ENCODE peak calls at places on chromosome 13, in seven cellular contexts. One of them, this sample, is unnamed.

GRCh38 chr13:75226092-75226491 is 255.9 kb downstream of the TBC1D4 start:
- DNase-seq in psoas muscle: no peak
- DNase-seq in uterus: no peak
- DNase-seq in spleen: no peak
- DNase-seq in PC-3: peak
- DNase-seq in right lobe of liver: no peak
- DNase-seq in coronary artery: no peak
- DNase-seq in this sample: no peak

GRCh38 chr13:24539500-24540165 is 27.1 kb upstream of the PARP4 start:
- DNase-seq in psoas muscle: no peak
- DNase-seq in coronary artery: no peak
- DNase-seq in PC-3: no peak
- DNase-seq in right lobe of liver: no peak
- DNase-seq in uterus: no peak
- DNase-seq in spleen: no peak
- DNase-seq in this sample: no peak

GRCh38 chr13:100811431-100811830 is 136.8 kb upstream of the TMTC4 start:
- DNase-seq in spleen: no peak
- DNase-seq in coronary artery: no peak
- DNase-seq in right lobe of liver: no peak
- DNase-seq in PC-3: no peak
- DNase-seq in uterus: no peak
- DNase-seq in psoas muscle: no peak
- DNase-seq in this sample: no peak

GRCh38 chr13:112793545-112794445 is 104.0 kb downstream of the ATP11A start:
- DNase-seq in right lobe of liver: no peak
- DNase-seq in spleen: no peak
- DNase-seq in coronary artery: no peak
- DNase-seq in PC-3: no peak
- DNase-seq in psoas muscle: no peak
- DNase-seq in uterus: peak
- DNase-seq in this sample: no peak

GRCh38 chr13:40664100-40665060 is 2.1 kb downstream of the FOXO1 start:
- DNase-seq in psoas muscle: peak
- DNase-seq in coronary artery: peak
- DNase-seq in PC-3: peak
- DNase-seq in spleen: peak
- DNase-seq in uterus: peak
- DNase-seq in right lobe of liver: peak
- DNase-seq in this sample: no peak

GRCh38 chr13:47178090-47178950 is 281.5 kb upstream of the HTR2A start:
- DNase-seq in psoas muscle: no peak
- DNase-seq in uterus: no peak
- DNase-seq in right lobe of liver: no peak
- DNase-seq in PC-3: no peak
- DNase-seq in coronary artery: no peak
- DNase-seq in spleen: no peak
- DNase-seq in this sample: no peak

GRCh38 chr13:36323951-36324566 is 22.1 kb downstream of the SPART start:
- DNase-seq in psoas muscle: no peak
- DNase-seq in PC-3: peak
- DNase-seq in uterus: no peak
- DNase-seq in spleen: no peak
- DNase-seq in coronary artery: no peak
- DNase-seq in right lobe of liver: no peak
- DNase-seq in this sample: no peak

GRCh38 chr13:110600980-110601379 is 14.4 kb upstream of the NAXD start:
- DNase-seq in spleen: no peak
- DNase-seq in coronary artery: no peak
- DNase-seq in uterus: no peak
- DNase-seq in PC-3: no peak
- DNase-seq in right lobe of liver: no peak
- DNase-seq in psoas muscle: no peak
- DNase-seq in this sample: no peak

GRCh38 chr13:100464006-100464405 is 124.6 kb downstream of the GGACT start:
- DNase-seq in PC-3: no peak
- DNase-seq in coronary artery: no peak
- DNase-seq in psoas muscle: no peak
- DNase-seq in right lobe of liver: no peak
- DNase-seq in uterus: no peak
- DNase-seq in spleen: no peak
- DNase-seq in this sample: no peak

GRCh38 chr13:73138276-73138950 is 79.6 kb downstream of the KLF5 start:
- DNase-seq in PC-3: peak
- DNase-seq in right lobe of liver: no peak
- DNase-seq in coronary artery: no peak
- DNase-seq in psoas muscle: no peak
- DNase-seq in uterus: no peak
- DNase-seq in spleen: no peak
- DNase-seq in this sample: peak

GRCh38 chr13:50006426-50007135 is 8.7 kb upstream of the KCNRG start:
- DNase-seq in psoas muscle: no peak
- DNase-seq in spleen: no peak
- DNase-seq in PC-3: no peak
- DNase-seq in right lobe of liver: no peak
- DNase-seq in uterus: no peak
- DNase-seq in coronary artery: no peak
- DNase-seq in this sample: no peak

GRCh38 chr13:61727714-61728275 is 312.1 kb upstream of the PCDH20 start:
- DNase-seq in coronary artery: no peak
- DNase-seq in psoas muscle: no peak
- DNase-seq in spleen: no peak
- DNase-seq in PC-3: peak
- DNase-seq in uterus: no peak
- DNase-seq in right lobe of liver: no peak
- DNase-seq in this sample: no peak

GRCh38 chr13:110014719-110015118 is 228.3 kb upstream of the IRS2 start:
- DNase-seq in psoas muscle: no peak
- DNase-seq in right lobe of liver: no peak
- DNase-seq in PC-3: peak
- DNase-seq in spleen: no peak
- DNase-seq in coronary artery: no peak
- DNase-seq in uterus: no peak
- DNase-seq in this sample: no peak

GRCh38 chr13:30341815-30342570 is 34.6 kb upstream of the KATNAL1 start:
- DNase-seq in spleen: no peak
- DNase-seq in coronary artery: peak
- DNase-seq in PC-3: peak
- DNase-seq in psoas muscle: peak
- DNase-seq in uterus: peak
- DNase-seq in right lobe of liver: peak
- DNase-seq in this sample: peak

GRCh38 chr13:28622286-28622685 is 36.6 kb upstream of the POMP start:
- DNase-seq in spleen: peak
- DNase-seq in coronary artery: no peak
- DNase-seq in PC-3: no peak
- DNase-seq in right lobe of liver: peak
- DNase-seq in uterus: no peak
- DNase-seq in psoas muscle: peak
- DNase-seq in this sample: no peak

GRCh38 chr13:45092668-45093067 is 27.6 kb upstream of the GTF2F2 start:
- DNase-seq in spleen: no peak
- DNase-seq in uterus: no peak
- DNase-seq in psoas muscle: no peak
- DNase-seq in coronary artery: no peak
- DNase-seq in right lobe of liver: no peak
- DNase-seq in PC-3: peak
- DNase-seq in this sample: no peak

GRCh38 chr13:73200432-73200831 is 141.6 kb downstream of the KLF5 start:
- DNase-seq in coronary artery: no peak
- DNase-seq in uterus: no peak
- DNase-seq in spleen: no peak
- DNase-seq in psoas muscle: no peak
- DNase-seq in PC-3: no peak
- DNase-seq in right lobe of liver: no peak
- DNase-seq in this sample: no peak

GRCh38 chr13:113159701-113160100 is 1.3 kb downstream of the PROZ start:
- DNase-seq in right lobe of liver: peak
- DNase-seq in PC-3: no peak
- DNase-seq in spleen: no peak
- DNase-seq in coronary artery: no peak
- DNase-seq in uterus: no peak
- DNase-seq in psoas muscle: no peak
- DNase-seq in this sample: no peak

GRCh38 chr13:32427852-32428580 is at the start of gene N4BP2L1:
- DNase-seq in spleen: peak
- DNase-seq in psoas muscle: peak
- DNase-seq in uterus: peak
- DNase-seq in right lobe of liver: peak
- DNase-seq in coronary artery: peak
- DNase-seq in PC-3: peak
- DNase-seq in this sample: no peak

GRCh38 chr13:98460519-98460918 is 116.4 kb downstream of the STK24 start:
- DNase-seq in psoas muscle: no peak
- DNase-seq in PC-3: no peak
- DNase-seq in coronary artery: no peak
- DNase-seq in spleen: no peak
- DNase-seq in uterus: no peak
- DNase-seq in right lobe of liver: no peak
- DNase-seq in this sample: no peak

GRCh38 chr13:28339419-28339818 is 155.5 kb downstream of the FLT1 start:
- DNase-seq in psoas muscle: no peak
- DNase-seq in spleen: no peak
- DNase-seq in coronary artery: no peak
- DNase-seq in uterus: no peak
- DNase-seq in PC-3: peak
- DNase-seq in right lobe of liver: no peak
- DNase-seq in this sample: peak

GRCh38 chr13:29548722-29549446 is 46.6 kb downstream of the SLC7A1 start:
- DNase-seq in uterus: no peak
- DNase-seq in right lobe of liver: no peak
- DNase-seq in PC-3: no peak
- DNase-seq in psoas muscle: no peak
- DNase-seq in spleen: no peak
- DNase-seq in coronary artery: no peak
- DNase-seq in this sample: no peak

GRCh38 chr13:106145997-106146864 is 389.2 kb downstream of the EFNB2 start:
- DNase-seq in right lobe of liver: no peak
- DNase-seq in spleen: no peak
- DNase-seq in PC-3: no peak
- DNase-seq in uterus: no peak
- DNase-seq in psoas muscle: no peak
- DNase-seq in coronary artery: no peak
- DNase-seq in this sample: no peak

GRCh38 chr13:39604736-39605135 is 1.7 kb upstream of the LHFPL6 start:
- DNase-seq in psoas muscle: no peak
- DNase-seq in spleen: no peak
- DNase-seq in uterus: no peak
- DNase-seq in PC-3: no peak
- DNase-seq in right lobe of liver: no peak
- DNase-seq in coronary artery: no peak
- DNase-seq in this sample: no peak

GRCh38 chr13:39601636-39602035 is 1.4 kb downstream of the LHFPL6 start:
- DNase-seq in spleen: no peak
- DNase-seq in PC-3: no peak
- DNase-seq in coronary artery: no peak
- DNase-seq in uterus: no peak
- DNase-seq in right lobe of liver: no peak
- DNase-seq in psoas muscle: no peak
- DNase-seq in this sample: no peak

GRCh38 chr13:39602614-39603366 is at the start of gene LHFPL6:
- DNase-seq in spleen: peak
- DNase-seq in right lobe of liver: peak
- DNase-seq in psoas muscle: peak
- DNase-seq in uterus: peak
- DNase-seq in coronary artery: peak
- DNase-seq in PC-3: peak
- DNase-seq in this sample: peak

GRCh38 chr13:39602277-39602613 is 748 bp downstream of the LHFPL6 start:
- DNase-seq in spleen: no peak
- DNase-seq in psoas muscle: no peak
- DNase-seq in uterus: no peak
- DNase-seq in PC-3: no peak
- DNase-seq in right lobe of liver: no peak
- DNase-seq in coronary artery: no peak
- DNase-seq in this sample: no peak

GRCh38 chr13:39603424-39603947 is 493 bp upstream of the LHFPL6 start:
- DNase-seq in right lobe of liver: no peak
- DNase-seq in psoas muscle: no peak
- DNase-seq in coronary artery: no peak
- DNase-seq in uterus: peak
- DNase-seq in spleen: no peak
- DNase-seq in PC-3: peak
- DNase-seq in this sample: no peak
- H3K27ac ChIP-seq in right lobe of liver: peak
- H3K27ac ChIP-seq in psoas muscle: peak
- H3K27ac ChIP-seq in coronary artery: peak
- H3K27ac ChIP-seq in uterus: peak
- H3K27ac ChIP-seq in spleen: peak
- H3K27ac ChIP-seq in PC-3: peak
- H3K27ac ChIP-seq in this sample: peak

DNA sequence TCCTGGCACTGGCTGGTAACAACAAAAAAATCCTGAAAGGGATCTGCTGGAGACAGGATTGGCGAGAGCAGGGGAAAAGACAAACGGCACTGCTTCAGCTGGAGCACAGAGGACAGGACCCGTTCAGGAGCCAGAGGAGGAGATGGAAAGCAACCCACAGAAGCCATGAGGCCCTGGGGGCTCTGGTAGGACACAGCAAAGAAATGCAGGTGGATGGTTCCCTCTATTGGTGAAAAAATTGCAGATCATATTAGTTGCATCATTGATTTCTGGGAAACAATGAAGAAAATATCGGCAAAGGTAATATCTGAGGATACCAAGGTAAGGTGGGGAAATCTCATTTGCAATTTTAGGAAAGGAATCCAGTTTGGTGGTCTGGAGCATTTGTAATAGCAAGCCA is 25.7 kb upstream of the TPP2 start:
- DNase-seq in spleen: no peak
- DNase-seq in PC-3: peak
- DNase-seq in coronary artery: no peak
- DNase-seq in right lobe of liver: no peak
- DNase-seq in psoas muscle: no peak
- DNase-seq in uterus: no peak
- DNase-seq in this sample: no peak
- TF ChIP-seq CTCF in spleen: no peak
- TF ChIP-seq CTCF in PC-3: peak
- TF ChIP-seq CTCF in coronary artery: no peak
- TF ChIP-seq CTCF in right lobe of liver: no peak
- TF ChIP-seq CTCF in psoas muscle: no peak
- TF ChIP-seq CTCF in uterus: no peak
- TF ChIP-seq CTCF in this sample: peak

GRCh38 chr13:93226623-93227279 is at the start of gene GPC6:
- DNase-seq in psoas muscle: no peak
- DNase-seq in PC-3: peak
- DNase-seq in right lobe of liver: peak
- DNase-seq in uterus: no peak
- DNase-seq in coronary artery: no peak
- DNase-seq in spleen: no peak
- DNase-seq in this sample: peak
- H3K27ac ChIP-seq in psoas muscle: peak
- H3K27ac ChIP-seq in PC-3: peak
- H3K27ac ChIP-seq in right lobe of liver: peak
- H3K27ac ChIP-seq in uterus: peak
- H3K27ac ChIP-seq in coronary artery: peak
- H3K27ac ChIP-seq in spleen: peak
- H3K27ac ChIP-seq in this sample: peak

DNA sequence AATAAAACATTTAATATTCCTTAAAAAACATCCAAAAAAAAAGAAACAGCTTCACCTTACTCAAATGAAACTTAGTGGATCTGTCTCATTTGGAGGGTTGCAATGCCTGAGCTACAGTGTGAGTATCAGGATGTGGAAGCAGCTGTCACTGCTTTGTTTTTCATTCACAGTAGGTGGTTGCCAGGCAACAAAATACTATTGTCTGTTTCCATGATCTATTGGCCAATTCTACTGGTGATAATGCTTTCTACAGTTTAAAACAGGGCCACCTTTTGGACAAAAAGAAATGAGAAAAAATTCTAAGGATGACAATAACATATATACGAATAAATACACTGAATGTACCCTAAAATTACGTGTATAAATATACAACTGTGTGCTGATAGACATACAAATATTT is 3.0 kb downstream of the ENOX1 start:
- DNase-seq in right lobe of liver: no peak
- DNase-seq in PC-3: peak
- DNase-seq in spleen: no peak
- DNase-seq in coronary artery: no peak
- DNase-seq in uterus: no peak
- DNase-seq in psoas muscle: no peak
- DNase-seq in this sample: no peak
- TF ChIP-seq CTCF in right lobe of liver: no peak
- TF ChIP-seq CTCF in PC-3: peak
- TF ChIP-seq CTCF in spleen: no peak
- TF ChIP-seq CTCF in coronary artery: no peak
- TF ChIP-seq CTCF in uterus: no peak
- TF ChIP-seq CTCF in psoas muscle: no peak
- TF ChIP-seq CTCF in this sample: no peak